ENCODE peak calls at places on chromosome 12, in five cellular contexts. K, E, D, P and Z are unnamed samples. For H3K36me3, the result is how much of the 10 kb centered on the place peaks cover.

GRCh38 chr12:75722714-75723200 is 211.3 kb upstream of the KRR1 start:
- DNase-seq in D (no peak), E (no peak), P (peak), K (no peak), Z (peak)

GRCh38 chr12:89357297-89357730 is 5.0 kb upstream of the DUSP6 start:
- DNase-seq in P (peak), D (no peak), K (no peak), E (no peak), Z (no peak)

GRCh38 chr12:50598321-50598862 is 93.6 kb downstream of the DIP2B start:
- DNase-seq in P (no peak), K (no peak), E (no peak), D (no peak), Z (no peak)

GRCh38 chr12:42704340-42704739 is 114.8 kb upstream of the PRICKLE1 start:
- DNase-seq in E (no peak), K (no peak), P (no peak), D (no peak), Z (no peak)

GRCh38 chr12:93091851-93092558 is 162.9 kb upstream of the EEA1 start:
- DNase-seq in E (no peak), P (peak), K (no peak), D (no peak), Z (no peak)

GRCh38 chr12:44817687-44818086 is 58.4 kb downstream of the NELL2 start:
- DNase-seq in D (no peak), K (no peak), P (no peak), E (no peak), Z (no peak)

GRCh38 chr12:69511016-69511415 is 40.8 kb downstream of the FRS2 start:
- DNase-seq in P (no peak), E (no peak), D (no peak), K (no peak), Z (no peak)

GRCh38 chr12:71354871-71355270 is 84.7 kb upstream of the LGR5 start:
- DNase-seq in P (no peak), E (no peak), D (no peak), K (peak), Z (no peak)

GRCh38 chr12:93784339-93785086 is 107.3 kb downstream of the CRADD start:
- DNase-seq in P (peak), D (no peak), K (no peak), E (no peak), Z (peak)

GRCh38 chr12:106135781-106136180 is 3.0 kb downstream of the NUAK1 start:
- DNase-seq in K (no peak), D (no peak), E (no peak), P (no peak), Z (no peak)

GRCh38 chr12:53755451-53756290 is 3.9 kb upstream of the CISTR start:
- DNase-seq in E (no peak), D (no peak), P (no peak), K (no peak), Z (no peak)

GRCh38 chr12:11891350-11892064 is 179.2 kb upstream of the BCL2L14 start:
- DNase-seq in E (no peak), D (no peak), P (no peak), K (no peak), Z (no peak)

GRCh38 chr12:64522807-64523206 is 70.9 kb downstream of the TBK1 start:
- DNase-seq in P (no peak), E (no peak), K (no peak), D (no peak), Z (no peak)

GRCh38 chr12:23542187-23542586 is 407.3 kb downstream of the SOX5 start:
- DNase-seq in E (no peak), K (no peak), P (no peak), D (no peak), Z (no peak)

GRCh38 chr12:5204271-5204670 is 160.6 kb downstream of the KCNA5 start:
- DNase-seq in E (no peak), K (peak), D (no peak), P (no peak), Z (no peak)

GRCh38 chr12:117897379-117898161 is 71.2 kb downstream of the KSR2 start:
- DNase-seq in D (no peak), E (no peak), K (no peak), P (no peak), Z (no peak)

GRCh38 chr12:52395761-52396434 is 10.2 kb downstream of the KRT82 start:
- DNase-seq in P (peak), E (no peak), D (peak), K (no peak), Z (no peak)

GRCh38 chr12:117294206-117294605 is 67.2 kb downstream of the NOS1 start:
- DNase-seq in K (no peak), D (no peak), P (no peak), E (no peak), Z (peak)

GRCh38 chr12:122203968-122204828 is 689 bp downstream of the B3GNT4 start:
- DNase-seq in P (no peak), D (peak), K (no peak), E (no peak), Z (peak)

GRCh38 chr12:71947645-71948105 is 9.0 kb downstream of the TPH2 start:
- DNase-seq in K (peak), P (peak), D (no peak), E (no peak), Z (peak)

GRCh38 chr12:50597200-50598195 is 92.7 kb downstream of the DIP2B start:
- DNase-seq in P (no peak), E (peak), D (no peak), K (no peak), Z (no peak)

GRCh38 chr12:89950421-89950820 is 241.8 kb upstream of the ATP2B1 start:
- DNase-seq in K (no peak), D (no peak), E (no peak), P (no peak), Z (no peak)

GRCh38 chr12:3684449-3685051 is 68.4 kb downstream of the CRACR2A start:
- DNase-seq in E (no peak), D (no peak), K (no peak), P (no peak), Z (no peak)

GRCh38 chr12:89525002-89525823 is 617 bp upstream of the GALNT4 start:
- DNase-seq in P (peak), D (peak), K (peak), E (peak), Z (peak)

GRCh38 chr12:8493084-8493483 is 20.2 kb upstream of the CLEC4D start:
- DNase-seq in E (no peak), P (peak), D (no peak), K (no peak), Z (peak)

GRCh38 chr12:1993341-1993740 is 10.9 kb downstream of the DCP1B start:
- DNase-seq in P (peak), E (no peak), D (no peak), K (no peak), Z (no peak)

GRCh38 chr12:27083861-27084271 is 1.5 kb upstream of the C12orf71 start:
- DNase-seq in K (peak), P (no peak), D (no peak), E (no peak), Z (peak)

GRCh38 chr12:41936333-41936732 is 208.3 kb downstream of the GXYLT1 start:
- DNase-seq in D (no peak), K (no peak), E (no peak), P (no peak), Z (no peak)

GRCh38 chr12:72313757-72314270 is 41.6 kb downstream of the TRHDE start:
- DNase-seq in K (no peak), E (no peak), D (no peak), P (no peak), Z (no peak)

GRCh38 chr12:121499929-121500793 is 80.7 kb downstream of the KDM2B start:
- DNase-seq in P (peak), K (peak), D (peak), E (peak), Z (peak)

GRCh38 chr12:75097003-75097402 is 112.6 kb downstream of the KCNC2 start:
- DNase-seq in K (no peak), E (no peak), D (no peak), P (no peak), Z (no peak)

GRCh38 chr12:12718382-12718761 is 1.2 kb downstream of the CDKN1B start:
- DNase-seq in D (no peak), P (no peak), E (no peak), K (no peak), Z (no peak)

GRCh38 chr12:51521554-51522276 is 69.3 kb upstream of the SCN8A start:
- DNase-seq in P (no peak), D (no peak), K (no peak), E (no peak), Z (no peak)

GRCh38 chr12:63064080-63064479 is 86.9 kb downstream of the AVPR1A start:
- DNase-seq in D (no peak), P (no peak), K (no peak), E (no peak), Z (no peak)

GRCh38 chr12:128969480-128970055 is 116.3 kb downstream of the GLT1D1 start:
- DNase-seq in D (peak), P (peak), K (peak), E (no peak), Z (peak)

GRCh38 chr12:115519887-115520286 is 757.6 kb downstream of the MED13L start:
- DNase-seq in D (no peak), E (no peak), K (no peak), P (no peak), Z (no peak)

DNA sequence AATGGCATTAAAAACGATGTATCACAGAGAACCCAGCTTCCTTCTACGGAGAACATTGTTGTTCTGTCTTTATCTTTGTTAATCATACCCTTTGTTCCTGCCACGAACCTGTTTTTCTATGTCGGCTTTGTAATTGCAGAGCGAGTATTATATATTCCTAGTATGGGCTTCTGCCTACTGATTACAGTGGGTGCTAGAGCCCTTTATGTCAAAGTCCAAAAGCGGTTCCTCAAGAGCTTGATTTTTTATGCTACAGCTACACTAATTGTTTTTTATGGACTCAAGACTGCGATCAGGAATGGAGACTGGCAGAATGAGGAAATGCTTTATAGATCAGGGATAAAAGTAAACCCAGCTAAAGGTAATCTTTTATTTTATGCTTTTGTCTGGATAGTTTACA is 209.6 kb downstream of the TMTC2 start:
- DNase-seq in E (no peak), P (peak), K (no peak), D (no peak), Z (no peak)
- H3K36me3 ChIP-seq in E (under half), P (under half), K (under half), D (under half), Z (under half)

GRCh38 chr12:103975368-103975767 is 9.7 kb downstream of the TDG start:
- DNase-seq in K (no peak), D (no peak), E (no peak), P (no peak), Z (no peak)
- H3K36me3 ChIP-seq in K (under half), D (under half), E (under half), P (under half), Z (under half)

GRCh38 chr12:95495433-95495832 is 21.5 kb downstream of the METAP2 start:
- DNase-seq in P (no peak), K (no peak), D (no peak), E (no peak), Z (no peak)

GRCh38 chr12:95494888-95495287 is 20.9 kb downstream of the METAP2 start:
- DNase-seq in E (no peak), P (no peak), D (no peak), K (no peak), Z (no peak)

GRCh38 chr12:95497031-95497430 is 23.1 kb downstream of the METAP2 start:
- DNase-seq in E (no peak), D (no peak), K (no peak), P (no peak), Z (no peak)

GRCh38 chr12:95504140-95504539 is 30.2 kb downstream of the METAP2 start:
- DNase-seq in K (no peak), D (no peak), E (no peak), P (no peak), Z (peak)

DNA sequence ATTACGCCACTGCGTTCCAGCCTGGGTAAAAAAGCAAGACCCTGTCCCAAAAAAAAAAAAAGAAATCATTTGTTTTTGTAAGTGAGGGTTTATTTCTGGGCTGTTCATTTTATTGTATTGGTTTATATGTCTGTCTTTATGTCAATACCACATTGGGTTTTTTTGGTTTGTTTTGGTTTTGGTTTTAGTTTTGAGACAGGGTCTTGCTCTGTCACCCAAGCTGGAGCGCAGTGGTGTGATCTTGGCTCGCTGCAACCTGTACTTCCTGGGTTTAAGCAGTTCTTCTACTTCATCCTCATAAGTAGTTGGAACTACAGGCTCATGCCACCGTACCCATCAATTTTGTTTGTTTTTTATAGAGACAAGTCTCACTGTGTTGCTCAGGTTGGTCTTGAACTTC is 25.0 kb downstream of the METAP2 start:
- DNase-seq in P (no peak), K (no peak), D (no peak), E (no peak), Z (no peak)
- H3K36me3 ChIP-seq in P (under half), K (under half), D (half or more), E (under half), Z (half or more)

DNA sequence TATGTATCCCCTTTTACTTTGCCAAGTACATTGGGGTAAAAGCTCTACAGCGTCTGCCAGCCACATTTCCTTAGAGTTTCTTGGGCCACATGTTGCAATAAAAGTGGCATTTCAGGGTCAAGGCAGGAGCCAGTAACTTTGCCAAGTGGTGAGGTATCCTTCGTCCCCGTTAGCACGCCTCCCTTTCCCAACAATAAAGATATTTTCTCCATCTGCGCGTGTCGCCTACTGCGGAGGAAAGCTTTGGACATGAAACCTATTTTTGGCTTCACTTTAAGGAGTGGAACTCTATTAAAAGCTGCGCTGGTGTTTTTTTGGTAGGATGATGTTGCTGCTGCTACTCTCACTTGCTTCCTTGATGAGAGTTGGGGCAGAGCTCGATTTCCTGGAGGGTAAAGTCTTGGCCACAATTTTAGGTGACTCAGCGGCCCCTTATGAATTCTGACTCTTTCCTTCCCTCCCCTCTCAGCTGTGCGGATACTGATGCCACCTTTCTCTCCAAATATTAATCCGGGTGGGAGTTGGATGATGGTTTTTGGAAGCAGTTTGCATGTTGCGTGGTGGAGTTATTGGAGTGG is 851 bp downstream of the CCDC91 start:
- DNase-seq in E (peak), K (no peak), P (peak), D (no peak), Z (no peak)
- H3K36me3 ChIP-seq in E (under half), K (under half), P (under half), D (under half), Z (under half)

GRCh38 chr12:18595406-18595805 is 142.4 kb downstream of the PLCZ1 start:
- DNase-seq in D (no peak), P (no peak), E (no peak), K (no peak), Z (no peak)
- H3K36me3 ChIP-seq in D (under half), P (under half), E (under half), K (under half), Z (under half)

GRCh38 chr12:123989753-123990152 is 16.7 kb downstream of the ZNF664 start:
- DNase-seq in K (no peak), E (no peak), P (no peak), D (no peak), Z (no peak)
- H3K36me3 ChIP-seq in K (under half), E (under half), P (under half), D (under half), Z (under half)

GRCh38 chr12:131714759-131715158 is 3.9 kb downstream of the SFSWAP start:
- DNase-seq in P (no peak), K (no peak), D (no peak), E (no peak), Z (no peak)
- H3K36me3 ChIP-seq in P (under half), K (under half), D (half or more), E (half or more), Z (half or more)

DNA sequence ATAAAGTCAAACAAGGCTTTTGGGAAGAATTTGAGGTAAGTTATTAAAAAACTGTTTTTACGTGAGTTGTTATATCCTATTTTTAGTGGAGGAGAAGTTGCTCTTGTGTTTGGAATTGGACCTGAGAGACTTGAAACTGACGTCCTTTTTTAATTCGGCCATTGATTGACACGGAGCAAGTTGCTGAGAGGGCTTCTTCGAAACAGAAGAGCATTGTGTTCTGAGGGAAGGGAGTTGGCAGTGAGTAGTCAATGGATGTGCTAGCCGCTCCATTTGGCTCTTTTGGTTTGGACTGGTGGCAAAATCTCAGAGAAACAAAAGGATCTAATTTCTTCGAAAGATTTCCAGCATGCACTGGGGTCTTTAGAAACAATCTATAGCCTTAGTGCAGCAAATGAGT is 37.3 kb downstream of the PTPN11 start:
- DNase-seq in D (no peak), E (no peak), K (no peak), P (no peak), Z (no peak)
- H3K36me3 ChIP-seq in D (half or more), E (under half), K (under half), P (under half), Z (under half)